ENCODE peak calls at places on chromosomes 2 and 18, in five cellular contexts. V, Y, W, I and N are unnamed samples.

GRCh38 chr2:73999881-74000597 is 15.3 kb downstream of the TET3 start:
- DNase-seq in V (peak; percentile 62), Y (peak; percentile 42), I (no peak), W (no peak), N (no peak)

GRCh38 chr2:3399829-3400228 is 20.3 kb downstream of the TRAPPC12 start:
- DNase-seq in Y (peak; percentile 39), V (no peak), W (peak; percentile 62), I (no peak), N (peak; percentile 76)

GRCh38 chr2:151071382-151071781 is 190.3 kb downstream of the RBM43 start:
- DNase-seq in I (no peak), Y (no peak), W (no peak), V (peak; percentile 58), N (no peak)

GRCh38 chr2:220969348-220969747 is 602.8 kb downstream of the EPHA4 start:
- DNase-seq in Y (no peak), I (no peak), W (no peak), V (no peak), N (no peak)

GRCh38 chr2:71713581-71714580 is 260.5 kb downstream of the DYSF start:
- DNase-seq in I (no peak), W (no peak), V (peak; percentile 61), Y (no peak), N (no peak)

GRCh38 chr18:7395566-7395965 is 164.7 kb downstream of the LRRC30 start:
- DNase-seq in V (no peak), I (no peak), Y (no peak), W (no peak), N (no peak)

GRCh38 chr2:9211496-9211895 is 4.9 kb downstream of the ASAP2 start:
- DNase-seq in W (no peak), I (no peak), Y (no peak), V (no peak), N (peak; percentile 66)

GRCh38 chr2:239213420-239214101 is 187.3 kb downstream of the HDAC4 start:
- DNase-seq in Y (no peak), W (no peak), I (no peak), V (no peak), N (no peak)

GRCh38 chr2:3728104-3729054 is 25.0 kb downstream of the DCDC2C start:
- DNase-seq in I (no peak), W (peak; percentile 26), V (peak; percentile 76), Y (no peak), N (no peak)

GRCh38 chr2:44100351-44100750 is 68.3 kb upstream of the PPM1B start:
- DNase-seq in W (peak; percentile 86), Y (peak; percentile 69), V (peak; percentile 98), I (no peak), N (peak; percentile 25)

GRCh38 chr18:66235206-66235605 is 368.7 kb downstream of the CDH19 start:
- DNase-seq in I (no peak), V (no peak), W (no peak), Y (no peak), N (no peak)

GRCh38 chr2:129860088-129860487 is 119.4 kb upstream of the RAB6C start:
- DNase-seq in W (no peak), I (no peak), Y (no peak), V (no peak), N (no peak)

GRCh38 chr18:25058520-25058919 is 293.4 kb downstream of the ZNF521 start:
- DNase-seq in Y (no peak), I (no peak), V (no peak), W (no peak), N (no peak)

GRCh38 chr18:32372381-32373061 is 98.2 kb downstream of the GAREM1 start:
- DNase-seq in Y (no peak), I (peak; percentile 65), W (no peak), V (peak; percentile 28), N (no peak)

GRCh38 chr18:49305688-49306336 is 154.6 kb downstream of the DYM start:
- DNase-seq in V (no peak), I (no peak), Y (no peak), W (no peak), N (no peak)

GRCh38 chr18:23352042-23352441 is 101.0 kb upstream of the RIOK3 start:
- DNase-seq in V (no peak), I (no peak), W (no peak), Y (no peak), N (no peak)

GRCh38 chr2:3025261-3025660 is 352.4 kb downstream of the EIPR1 start:
- DNase-seq in Y (no peak), V (no peak), I (no peak), W (no peak), N (no peak)

GRCh38 chr2:197628043-197628500 is 47.3 kb downstream of the RFTN2 start:
- DNase-seq in W (no peak), I (no peak), Y (no peak), V (no peak), N (no peak)

GRCh38 chr18:79962835-79963657 is 1.4 kb upstream of the HSBP1L1 start:
- DNase-seq in Y (no peak), V (no peak), I (no peak), W (no peak), N (no peak)

GRCh38 chr2:105504459-105504858 is 105.6 kb upstream of the FHL2 start:
- DNase-seq in W (no peak), V (no peak), Y (no peak), I (no peak), N (no peak)

GRCh38 chr2:210859314-210859713 is 302.9 kb downstream of the CPS1 start:
- DNase-seq in V (no peak), Y (no peak), I (no peak), W (no peak), N (no peak)

GRCh38 chr18:79574938-79575525 is 104.6 kb upstream of the CTDP1 start:
- DNase-seq in I (peak; percentile 8), W (no peak), Y (peak; percentile 14), V (no peak), N (no peak)

GRCh38 chr2:102137138-102137537 is 5.4 kb upstream of the IL1R1 start:
- DNase-seq in Y (no peak), W (no peak), I (no peak), V (no peak), N (no peak)

GRCh38 chr2:195352581-195352980 is 304.4 kb upstream of the SLC39A10 start:
- DNase-seq in W (no peak), Y (no peak), I (no peak), V (peak; percentile 7), N (no peak)

GRCh38 chr2:128314348-128315121 is 4.1 kb downstream of the HS6ST1 start:
- DNase-seq in Y (no peak), V (no peak), W (peak; percentile 53), I (peak; percentile 46), N (no peak)

GRCh38 chr18:40371673-40372072 is 1583.4 kb upstream of the PIK3C3 start:
- DNase-seq in Y (no peak), W (no peak), I (no peak), V (peak; percentile 61), N (no peak)

GRCh38 chr2:39697480-39697879 is 31.8 kb downstream of the TMEM178A start:
- DNase-seq in I (no peak), Y (no peak), V (peak; percentile 26), W (no peak), N (peak; percentile 26)

GRCh38 chr2:41930807-41931566 is 116.8 kb upstream of the PKDCC start:
- DNase-seq in Y (peak; percentile 48), V (peak; percentile 44), I (no peak), W (no peak), N (no peak)

GRCh38 chr18:47754311-47755101 is 176.0 kb downstream of the SMAD2 start:
- DNase-seq in W (no peak), V (no peak), I (peak; percentile 49), Y (no peak), N (no peak)

GRCh38 chr18:35247412-35248249 is 6.8 kb downstream of the ZNF397 start:
- DNase-seq in Y (no peak), W (no peak), I (no peak), V (no peak), N (no peak)

GRCh38 chr2:8452979-8453903 is 228.6 kb upstream of the ID2 start:
- DNase-seq in W (peak; percentile 60), V (peak; percentile 18), Y (no peak), I (no peak), N (no peak)

GRCh38 chr2:201358684-201359083 is 1.5 kb upstream of the FLACC1 start:
- DNase-seq in W (peak; percentile 39), V (peak; percentile 66), I (no peak), Y (no peak), N (no peak)

GRCh38 chr2:216130346-216130951 is 21.3 kb downstream of the XRCC5 start:
- DNase-seq in V (peak; percentile 79), Y (no peak), I (no peak), W (no peak), N (no peak)

GRCh38 chr18:12423393-12423792 is 15.7 kb downstream of the PRELID3A start:
- DNase-seq in V (no peak), W (no peak), I (no peak), Y (no peak), N (no peak)

GRCh38 chr18:69250305-69251151 is 150.2 kb upstream of the DOK6 start:
- DNase-seq in I (no peak), V (peak; percentile 76), Y (no peak), W (no peak), N (no peak)

GRCh38 chr2:181176540-181176939 is 196.1 kb downstream of the UBE2E3 start:
- DNase-seq in Y (no peak), I (no peak), W (no peak), V (no peak), N (no peak)

GRCh38 chr2:181178130-181178529 is 197.7 kb downstream of the UBE2E3 start:
- DNase-seq in Y (no peak), I (no peak), V (no peak), W (no peak), N (no peak)

GRCh38 chr2:181177376-181177775 is 197.0 kb downstream of the UBE2E3 start:
- DNase-seq in Y (no peak), W (no peak), V (no peak), I (no peak), N (no peak)

GRCh38 chr2:181174880-181175590 is 194.6 kb downstream of the UBE2E3 start:
- DNase-seq in V (peak; percentile 86), Y (no peak), W (no peak), I (no peak), N (no peak)

GRCh38 chr2:181178823-181179412 is 198.5 kb downstream of the UBE2E3 start:
- DNase-seq in I (no peak), V (no peak), W (no peak), Y (no peak), N (no peak)
- TF ChIP-seq CTCF in I (peak; percentile 9), V (no peak), W (no peak), Y (no peak), N (peak; percentile 30)

GRCh38 chr2:224428787-224429440 is 27.0 kb upstream of the FAM124B start:
- DNase-seq in V (no peak), W (no peak), Y (no peak), I (no peak), N (no peak)
- H3K4me3 ChIP-seq in V (no peak overlapping the region), W (no peak overlapping the region), Y (no peak overlapping the region), I (no peak overlapping the region), N (no peak overlapping the region)

DNA sequence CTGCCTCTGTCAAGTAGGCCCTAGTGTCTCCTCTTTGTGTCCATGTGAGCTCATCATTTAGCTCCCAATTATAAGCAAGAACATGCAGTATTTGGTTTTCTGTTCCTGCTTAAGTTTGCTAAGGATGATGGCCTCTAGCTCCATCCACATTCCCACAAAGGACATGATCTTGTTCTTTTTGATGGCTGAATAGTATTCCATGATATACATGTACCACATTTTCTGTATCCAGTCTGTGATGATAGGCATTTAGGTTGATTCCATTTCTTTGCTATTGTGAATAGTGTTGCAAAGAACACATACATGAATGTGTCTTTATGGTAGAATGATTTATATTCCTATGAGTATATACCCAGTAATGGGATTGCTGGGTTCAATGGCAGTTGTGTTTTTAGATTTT is 263.2 kb downstream of the PARD3B start:
- DNase-seq in I (no peak), V (no peak), W (no peak), Y (no peak), N (no peak)
- H3K9me3 ChIP-seq in I (no peaks in the 10 kb centered on the region), V (no peaks in the 10 kb centered on the region), W (no peaks in the 10 kb centered on the region), Y (peaks cover 16% of the 10 kb centered on the region), N (peaks cover 65% of the 10 kb centered on the region)

GRCh38 chr2:223692227-223692947 is 90.2 kb upstream of the SCG2 start:
- DNase-seq in Y (peak; percentile 16), I (no peak), V (peak; percentile 74), W (peak; percentile 53), N (no peak)
- TF ChIP-seq CTCF in Y (peak; percentile 46), I (peak; percentile 37), V (peak; percentile 71), W (peak; percentile 68), N (peak; percentile 67)